ENCODE peak calls at places on chromosomes 5 and 9, in six cellular contexts. H is stimulated activated CD8-positive, alpha-beta memory T cell treated with anti-CD3 and anti-CD28 coated beads, Interleukin-12 subunit alpha, Interleukin-12 subunit beta, amount 100 ng/mL, for 1 hour; T is A549; Q is mucosa of gallbladder; I is NCI-H187 treated with DMSO at 0.1 percent for 48 hours; P is T-helper 1 cell. E is an unnamed sample.
A peak's percentile ranks its signal among the peaks of the same experiment; 100 is the strongest.

GRCh38 chr5:9340095-9340494 is 205.8 kb downstream of the SEMA5A start:
- DNase-seq in H (no peak), T (no peak), Q (no peak), I (no peak), P (no peak), E (no peak)

GRCh38 chr9:112764344-112764743 is 13.8 kb downstream of the SNX30 start:
- DNase-seq in H (no peak), T (no peak), Q (no peak), I (no peak), P (no peak), E (no peak)

GRCh38 chr9:137670391-137671195 is 51.8 kb downstream of the EHMT1 start:
- DNase-seq in H (no peak), T (no peak), Q (peak; percentile 49), I (no peak), P (no peak), E (no peak)

GRCh38 chr5:59503223-59503622 is 390.3 kb downstream of the PDE4D start:
- DNase-seq in H (no peak), T (no peak), Q (no peak), I (no peak), P (no peak), E (no peak)

GRCh38 chr5:147403659-147404640 is 105.9 kb downstream of the DPYSL3 start:
- DNase-seq in H (no peak), T (peak; percentile 63), Q (peak; percentile 29), I (no peak), P (no peak), E (no peak)

GRCh38 chr9:111984075-111984802 is 87.6 kb downstream of the UGCG start:
- DNase-seq in H (no peak), T (no peak), Q (no peak), I (no peak), P (no peak), E (no peak)

GRCh38 chr5:178551059-178551458 is 39.1 kb downstream of the COL23A1 start:
- DNase-seq in H (no peak), T (peak; percentile 16), Q (no peak), I (no peak), P (no peak), E (no peak)

GRCh38 chr9:86876797-86877196 is 70.5 kb downstream of the GAS1 start:
- DNase-seq in H (no peak), T (no peak), Q (no peak), I (no peak), P (no peak), E (peak; percentile 37)

E was measured in HEK293T.